ENCODE peak calls at places on chromosome 14, in ten cellular contexts. O is activated naive CD4-positive, alpha-beta T cell treated with anti-CD3 and anti-CD28 coated beads, Interleukin-2, amount 10 ng/mL, durations not matched to agents 7 days and 5 days; E is breast epithelium; U is aorta; N is cardiac muscle cell; Y is fibroblast of pulmonary artery; A is astrocyte of the spinal cord; Q is BE2C; F is tibial nerve; L is activated CD4-positive, alpha-beta T cell treated with anti-CD3 and anti-CD28 coated beads for 48 hours. H is an unnamed sample.
A peak's percentile ranks its signal among the peaks of the same experiment; 100 is the strongest.

GRCh38 chr14:67532998-67533753 is at the start of gene PLEKHH1:
- DNase-seq in O (peak; percentile 77), E (peak; percentile 47), U (peak; percentile 91), N (peak; percentile 87), Y (peak; percentile 61), A (peak; percentile 65), Q (peak; percentile 74), F (peak; percentile 40), L (peak; percentile 74), H (peak; percentile 68)

GRCh38 chr14:84657866-84658385 is 872.0 kb upstream of the FLRT2 start:
- DNase-seq in O (no peak), E (no peak), U (no peak), N (peak; percentile 1), Y (no peak), A (no peak), Q (no peak), F (no peak), L (no peak), H (no peak)

GRCh38 chr14:69358966-69359365 is 39.1 kb downstream of the ERH start:
- DNase-seq in O (no peak), E (no peak), U (no peak), N (no peak), Y (no peak), A (no peak), Q (no peak), F (no peak), L (no peak), H (no peak)

GRCh38 chr14:65847065-65847847 is 434.7 kb downstream of the FUT8 start:
- DNase-seq in O (peak; percentile 89), E (no peak), U (no peak), N (no peak), Y (no peak), A (no peak), Q (no peak), F (no peak), L (peak; percentile 70), H (peak; percentile 23)

GRCh38 chr14:88218119-88218915 is 104.8 kb downstream of the KCNK10 start:
- DNase-seq in O (no peak), E (no peak), U (no peak), N (no peak), Y (no peak), A (no peak), Q (peak; percentile 32), F (no peak), L (no peak), H (no peak)

GRCh38 chr14:74563233-74563585 is 48.8 kb downstream of the LTBP2 start:
- DNase-seq in O (no peak), E (no peak), U (peak; percentile 1), N (no peak), Y (peak; percentile 46), A (peak; percentile 85), Q (no peak), F (no peak), L (no peak), H (no peak)

GRCh38 chr14:103091041-103091882 is 3.3 kb upstream of the EXOC3L4 start:
- DNase-seq in O (peak; percentile 83), E (no peak), U (no peak), N (peak; percentile 73), Y (peak; percentile 27), A (no peak), Q (peak; percentile 81), F (no peak), L (peak; percentile 80), H (no peak)

GRCh38 chr14:32980887-32981501 is 42.3 kb downstream of the NPAS3 start:
- DNase-seq in O (no peak), E (no peak), U (no peak), N (no peak), Y (no peak), A (no peak), Q (no peak), F (no peak), L (no peak), H (no peak)

GRCh38 chr14:94612580-94613554 is 676 bp downstream of the SERPINA3 start:
- DNase-seq in O (peak; percentile 15), E (no peak), U (no peak), N (no peak), Y (peak; percentile 62), A (no peak), Q (no peak), F (no peak), L (no peak), H (no peak)

GRCh38 chr14:89027097-89027740 is 202.8 kb downstream of the TTC8 start:
- DNase-seq in O (peak; percentile 66), E (no peak), U (peak; percentile 88), N (peak; percentile 71), Y (peak; percentile 47), A (peak; percentile 41), Q (no peak), F (no peak), L (peak; percentile 70), H (no peak)

GRCh38 chr14:60848066-60848465 is 113.5 kb downstream of the MNAT1 start:
- DNase-seq in O (no peak), E (no peak), U (no peak), N (no peak), Y (peak; percentile 4), A (no peak), Q (no peak), F (no peak), L (no peak), H (no peak)

GRCh38 chr14:28783593-28784143 is 17.1 kb downstream of the FOXG1 start:
- DNase-seq in O (no peak), E (no peak), U (no peak), N (no peak), Y (no peak), A (no peak), Q (no peak), F (no peak), L (no peak), H (no peak)

GRCh38 chr14:93219103-93219726 is 12.2 kb downstream of the UBR7 start:
- DNase-seq in O (peak; percentile 69), E (no peak), U (no peak), N (peak; percentile 72), Y (peak; percentile 78), A (peak; percentile 69), Q (peak; percentile 65), F (peak; percentile 26), L (peak; percentile 50), H (no peak)

GRCh38 chr14:50023671-50024490 is 92.5 kb downstream of the VCPKMT start:
- DNase-seq in O (no peak), E (peak; percentile 52), U (no peak), N (no peak), Y (peak; percentile 65), A (peak; percentile 89), Q (no peak), F (no peak), L (no peak), H (no peak)

GRCh38 chr14:104253901-104254353 is 115.5 kb downstream of the KIF26A start:
- DNase-seq in O (no peak), E (no peak), U (no peak), N (no peak), Y (no peak), A (no peak), Q (peak; percentile 6), F (no peak), L (no peak), H (no peak)

GRCh38 chr14:93133476-93133875 is 17.8 kb upstream of the ITPK1 start:
- DNase-seq in O (no peak), E (no peak), U (no peak), N (no peak), Y (peak; percentile 89), A (no peak), Q (no peak), F (no peak), L (no peak), H (no peak)

GRCh38 chr14:73576391-73576790 is 7.4 kb downstream of the ACOT2 start:
- DNase-seq in O (no peak), E (peak; percentile 4), U (no peak), N (no peak), Y (no peak), A (no peak), Q (no peak), F (no peak), L (no peak), H (no peak)

GRCh38 chr14:90518075-90518940 is 121.5 kb downstream of the CALM1 start:
- DNase-seq in O (no peak), E (no peak), U (no peak), N (no peak), Y (no peak), A (no peak), Q (no peak), F (no peak), L (no peak), H (no peak)

GRCh38 chr14:101246894-101247853 is 314.1 kb upstream of the DIO3 start:
- DNase-seq in O (no peak), E (peak; percentile 2), U (peak; percentile 26), N (no peak), Y (no peak), A (no peak), Q (no peak), F (no peak), L (no peak), H (peak; percentile 53)

GRCh38 chr14:104138891-104139459 is 588 bp downstream of the KIF26A start:
- DNase-seq in O (peak; percentile 18), E (no peak), U (peak; percentile 70), N (no peak), Y (no peak), A (no peak), Q (no peak), F (no peak), L (no peak), H (no peak)

GRCh38 chr14:69796797-69797500 is at the start of gene SLC10A1:
- DNase-seq in O (no peak), E (no peak), U (no peak), N (no peak), Y (no peak), A (no peak), Q (no peak), F (no peak), L (no peak), H (no peak)

GRCh38 chr14:92693998-92694780 is 54.2 kb downstream of the LGMN start:
- DNase-seq in O (no peak), E (no peak), U (no peak), N (no peak), Y (no peak), A (no peak), Q (no peak), F (no peak), L (peak; percentile 46), H (no peak)

GRCh38 chr14:22555573-22556011 is 33.4 kb downstream of the DAD1 start:
- DNase-seq in O (peak; percentile 67), E (peak; percentile 13), U (no peak), N (no peak), Y (no peak), A (no peak), Q (no peak), F (no peak), L (peak; percentile 85), H (no peak)

GRCh38 chr14:62980693-62981092 is 64.6 kb downstream of the KCNH5 start:
- DNase-seq in O (no peak), E (no peak), U (no peak), N (no peak), Y (no peak), A (no peak), Q (no peak), F (no peak), L (no peak), H (no peak)

GRCh38 chr14:58098507-58098906 is 53.5 kb downstream of the ARMH4 start:
- DNase-seq in O (no peak), E (no peak), U (no peak), N (no peak), Y (no peak), A (no peak), Q (no peak), F (no peak), L (no peak), H (no peak)

GRCh38 chr14:85934123-85934885 is 404.4 kb downstream of the FLRT2 start:
- DNase-seq in O (peak; percentile 63), E (no peak), U (no peak), N (no peak), Y (no peak), A (peak; percentile 18), Q (peak; percentile 9), F (peak; percentile 25), L (peak; percentile 52), H (no peak)

GRCh38 chr14:90755661-90756304 is 60.4 kb downstream of the TTC7B start:
- DNase-seq in O (no peak), E (no peak), U (no peak), N (no peak), Y (no peak), A (no peak), Q (no peak), F (no peak), L (peak; percentile 35), H (peak; percentile 48)